ENCODE peak calls at places on chromosomes 13 and 19, in four cellular contexts. Q is lower leg skin, A is foreskin fibroblast, P is AG09309. S is an unnamed sample.

GRCh38 chr19:50356691-50357177 is 8.7 kb downstream of the NAPSA start:
- DNase-seq in Q (no peak), A (no peak), P (no peak), S (no peak)

GRCh38 chr13:100338265-100338664 is 249.4 kb downstream of the PCCA start:
- DNase-seq in Q (no peak), A (no peak), P (no peak), S (peak; percentile 10)

GRCh38 chr13:33931397-33931987 is 113.5 kb downstream of the RFC3 start:
- DNase-seq in Q (no peak), A (peak; percentile 42), P (peak; percentile 25), S (peak; percentile 77)

GRCh38 chr13:63492604-63493003 is 2077.0 kb upstream of the PCDH20 start:
- DNase-seq in Q (no peak), A (no peak), P (no peak), S (no peak)

GRCh38 chr13:80363890-80364503 is 23.1 kb upstream of the SPRY2 start:
- DNase-seq in Q (no peak), A (peak; percentile 26), P (no peak), S (peak; percentile 64)

GRCh38 chr13:97911311-97912138 is 42.0 kb upstream of the IPO5 start:
- DNase-seq in Q (no peak), A (peak; percentile 43), P (no peak), S (no peak)

GRCh38 chr13:67267136-67267535 is 37.0 kb upstream of the PCDH9 start:
- DNase-seq in Q (no peak), A (no peak), P (no peak), S (peak; percentile 2)

GRCh38 chr13:108594153-108594552 is 35.3 kb upstream of the MYO16 start:
- DNase-seq in Q (no peak), A (no peak), P (no peak), S (no peak)

GRCh38 chr13:67119481-67119883 is 110.7 kb downstream of the PCDH9 start:
- DNase-seq in Q (no peak), A (peak; percentile 88), P (peak; percentile 45), S (peak; percentile 93)

GRCh38 chr13:50126378-50127016 is 111.3 kb downstream of the KCNRG start:
- DNase-seq in Q (no peak), A (peak; percentile 6), P (no peak), S (peak; percentile 54)

GRCh38 chr19:35856546-35857149 is at the start of gene KIRREL2:
- DNase-seq in Q (no peak), A (no peak), P (no peak), S (no peak)

GRCh38 chr13:44108345-44108858 is 228.7 kb downstream of the LACC1 start:
- DNase-seq in Q (no peak), A (no peak), P (no peak), S (no peak)

GRCh38 chr13:97004886-97005285 is 10.6 kb upstream of the OXGR1 start:
- DNase-seq in Q (no peak), A (no peak), P (no peak), S (peak; percentile 37)

GRCh38 chr19:53485046-53486004 is 17.8 kb downstream of the ZNF813 start:
- DNase-seq in Q (no peak), A (no peak), P (no peak), S (no peak)

GRCh38 chr13:101523154-101523669 is 70.7 kb downstream of the ITGBL1 start:
- DNase-seq in Q (no peak), A (no peak), P (no peak), S (no peak)

GRCh38 chr19:47726467-47726866 is 13.2 kb downstream of the EHD2 start:
- DNase-seq in Q (no peak), A (peak; percentile 57), P (no peak), S (peak; percentile 66)

GRCh38 chr13:108961542-108962125 is 332.2 kb downstream of the MYO16 start:
- DNase-seq in Q (no peak), A (peak; percentile 34), P (peak; percentile 25), S (peak; percentile 71)

GRCh38 chr13:95153647-95154405 is 147.4 kb downstream of the ABCC4 start:
- DNase-seq in Q (no peak), A (peak; percentile 16), P (no peak), S (peak; percentile 64)

GRCh38 chr13:29846475-29847256 is 3.8 kb downstream of the UBL3 start:
- DNase-seq in Q (no peak), A (no peak), P (no peak), S (no peak)

GRCh38 chr13:66794340-66795031 is 435.6 kb downstream of the PCDH9 start:
- DNase-seq in Q (no peak), A (no peak), P (no peak), S (no peak)

GRCh38 chr19:15453091-15453498 is 3.3 kb upstream of the WIZ start:
- DNase-seq in Q (no peak), A (no peak), P (no peak), S (no peak)

GRCh38 chr13:53018690-53019647 is 9.6 kb upstream of the OLFM4 start:
- DNase-seq in Q (no peak), A (no peak), P (no peak), S (no peak)

GRCh38 chr13:66835040-66835628 is 395.0 kb downstream of the PCDH9 start:
- DNase-seq in Q (peak; percentile 85), A (no peak), P (no peak), S (peak; percentile 66)

GRCh38 chr19:18610556-18611326 is 1.9 kb upstream of the TMEM59L start:
- DNase-seq in Q (no peak), A (no peak), P (no peak), S (no peak)

GRCh38 chr13:25301347-25302113 is at the start of gene NUP58:
- DNase-seq in Q (peak; percentile 99), A (peak; percentile 96), P (peak; percentile 79), S (peak; percentile 96)

GRCh38 chr19:5547881-5548280 is 19.9 kb downstream of the TINCR start:
- DNase-seq in Q (no peak), A (peak; percentile 36), P (no peak), S (peak; percentile 43)

GRCh38 chr19:2057484-2058469 is 6.7 kb upstream of the MKNK2 start:
- DNase-seq in Q (no peak), A (no peak), P (no peak), S (no peak)

GRCh38 chr19:2056810-2057192 is 5.8 kb upstream of the MKNK2 start:
- DNase-seq in Q (no peak), A (no peak), P (no peak), S (no peak)

GRCh38 chr19:2054763-2055162 is 3.7 kb upstream of the MKNK2 start:
- DNase-seq in Q (no peak), A (no peak), P (no peak), S (no peak)

GRCh38 chr19:2053601-2054389 is 2.8 kb upstream of the MKNK2 start:
- DNase-seq in Q (no peak), A (no peak), P (no peak), S (peak; percentile 95)

DNA sequence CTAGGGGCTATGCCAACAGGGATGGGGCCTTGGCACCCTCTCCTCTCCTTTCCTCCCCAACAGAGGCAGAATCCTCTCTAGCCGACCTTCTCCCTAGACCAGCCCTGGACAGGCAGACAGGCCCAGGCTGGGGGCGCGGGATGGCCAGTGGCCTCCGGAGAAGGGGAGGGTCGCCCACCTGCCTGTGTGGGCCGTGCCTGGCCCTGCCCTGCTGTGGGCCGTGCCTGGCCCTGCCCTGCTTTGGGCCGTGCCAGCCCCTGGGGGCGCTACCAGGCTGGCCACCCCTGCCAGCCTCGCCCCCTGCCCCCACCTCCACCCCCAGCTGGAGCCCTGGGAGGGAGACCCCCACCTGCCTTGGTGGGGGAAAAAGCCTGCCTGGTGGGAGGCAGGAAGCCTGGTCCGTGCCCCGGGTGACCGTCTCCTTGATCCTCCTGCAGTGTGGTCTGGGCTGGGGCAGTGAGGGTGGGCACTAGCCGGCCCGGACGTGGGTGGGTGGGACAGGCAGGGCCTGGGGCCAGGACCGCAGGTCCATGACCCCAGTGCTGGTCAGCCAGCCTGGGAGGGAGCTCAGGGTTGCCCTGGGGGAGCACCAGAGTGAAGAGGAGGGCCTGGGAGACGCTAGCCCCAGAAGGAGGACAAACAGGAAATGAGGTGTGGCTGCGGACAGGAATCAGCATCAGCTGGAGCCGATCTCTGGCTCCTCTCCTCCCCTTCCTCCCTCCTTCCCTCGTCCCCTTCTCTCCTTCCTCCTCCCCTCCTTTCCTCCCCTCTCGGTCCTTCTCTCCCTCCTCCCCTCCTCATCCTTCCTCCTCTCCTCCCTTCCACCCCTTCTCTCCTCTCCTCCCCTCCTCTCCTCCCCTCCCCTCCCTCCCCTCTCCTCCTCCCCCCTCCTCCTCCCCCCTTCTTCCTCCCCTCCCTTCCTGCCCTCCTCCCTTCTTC is 5.1 kb upstream of the MKNK2 start:
- DNase-seq in Q (peak; percentile 93), A (peak; percentile 72), P (peak; percentile 49), S (peak; percentile 80)
- TF ChIP-seq CTCF in Q (no peak), A (no peak), P (no peak), S (no peak)

GRCh38 chr13:32737111-32737571 is 150.9 kb downstream of the PDS5B start:
- DNase-seq in Q (no peak), A (no peak), P (no peak), S (peak; percentile 21)
- H3K4me3 ChIP-seq in Q (no peak overlapping the region), A (peak overlapping the region; percentile 42), P (no peak overlapping the region), S (peak overlapping the region; percentile 44)

DNA sequence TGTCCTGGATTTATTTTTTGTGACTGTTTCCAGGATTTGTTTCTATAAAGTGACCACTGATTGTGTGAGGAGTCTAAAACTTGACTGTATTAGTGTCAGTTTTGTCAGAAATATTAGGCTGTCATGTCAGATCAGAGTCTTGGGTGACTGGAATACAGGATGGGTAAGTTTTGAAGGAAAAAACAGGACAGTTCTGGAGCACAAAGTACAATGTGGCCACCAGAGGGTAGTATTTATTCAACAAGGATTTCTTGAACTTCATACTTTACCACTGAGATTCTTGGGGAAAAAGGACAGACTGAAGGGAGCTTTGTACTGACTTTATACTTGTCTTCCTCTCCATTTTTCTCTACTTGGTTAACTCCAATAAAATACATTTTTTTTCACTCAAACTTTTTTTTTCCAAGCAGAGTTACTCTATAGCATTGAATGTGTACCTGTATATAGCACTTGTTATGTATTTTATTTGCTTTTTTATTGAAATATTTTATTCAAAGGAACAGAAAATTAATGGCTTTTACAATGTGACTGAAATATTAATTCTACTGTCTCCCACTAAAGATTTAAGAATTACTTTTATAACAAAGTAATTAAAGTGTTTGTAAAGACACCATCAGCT is 51.1 kb downstream of the LMO7 start:
- DNase-seq in Q (no peak), A (peak; percentile 34), P (no peak), S (peak; percentile 71)
- TF ChIP-seq CTCF in Q (no peak), A (peak; percentile 53), P (peak; percentile 49), S (peak; percentile 65)

GRCh38 chr19:52369463-52370340 is at the start of gene ZNF880:
- DNase-seq in Q (peak; percentile 98), A (peak; percentile 92), P (peak; percentile 46), S (peak; percentile 94)

GRCh38 chr19:52366414-52366824 is 3.3 kb upstream of the ZNF880 start:
- DNase-seq in Q (no peak), A (no peak), P (no peak), S (no peak)

GRCh38 chr19:52370341-52370710 is 603 bp downstream of the ZNF880 start:
- DNase-seq in Q (no peak), A (no peak), P (no peak), S (no peak)
- H3K4me3 ChIP-seq in Q (peak overlapping the region; percentile 79), A (peak overlapping the region; percentile 98), P (peak overlapping the region; percentile 76), S (peak overlapping the region; percentile 92)

DNA sequence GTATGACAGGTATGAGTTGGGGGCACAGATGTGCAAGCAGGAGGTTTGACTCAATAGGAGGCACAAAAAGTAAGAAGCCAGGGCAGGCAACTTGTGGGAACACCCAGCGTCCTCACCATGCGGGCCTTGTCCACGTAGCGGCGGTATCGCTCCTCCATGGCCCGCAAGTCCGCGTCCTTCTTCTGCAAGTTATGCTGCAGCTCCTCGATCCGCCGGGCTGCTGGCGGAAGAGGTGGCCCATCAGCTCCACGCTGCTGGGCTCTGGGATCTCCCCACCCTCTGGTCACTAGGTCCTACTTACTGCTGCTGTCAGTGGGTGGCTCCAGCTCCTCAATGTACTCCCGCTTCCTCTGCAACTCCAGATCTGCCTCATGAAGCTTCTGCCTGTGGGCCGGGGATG is 10.7 kb downstream of the HOOK2 start:
- DNase-seq in Q (no peak), A (no peak), P (no peak), S (no peak)
- TF ChIP-seq CTCF in Q (no peak), A (no peak), P (no peak), S (no peak)

S was measured in fibroblast of pulmonary artery.